ENCODE peak calls at places on chromosomes 1 and 21, in nine cellular contexts. V, Y, A, C, R, X, F, G and T are unnamed samples.

GRCh38 chr1:221462345-221462744 is 279.5 kb downstream of the DUSP10 start:
- DNase-seq in A (no peak), V (no peak), C (no peak), G (no peak), Y (no peak), X (no peak), F (no peak), R (no peak), T (no peak)

GRCh38 chr1:193427524-193427923 is 241.1 kb upstream of the B3GALT2 start:
- DNase-seq in R (no peak), Y (no peak), G (no peak), V (no peak), C (no peak), A (no peak), X (no peak), F (no peak), T (no peak)

GRCh38 chr21:31731112-31731801 is 661 bp downstream of the SCAF4 start:
- DNase-seq in R (peak), V (peak), A (peak), X (peak), F (no peak), G (no peak), Y (peak), C (peak), T (peak)

GRCh38 chr21:41932191-41932575 is 21.6 kb downstream of the C2CD2 start:
- DNase-seq in F (peak), C (no peak), X (no peak), R (no peak), V (no peak), Y (no peak), G (peak), A (no peak), T (peak)

GRCh38 chr1:50438945-50439344 is 15.7 kb upstream of the DMRTA2 start:
- DNase-seq in G (peak), X (no peak), A (no peak), Y (no peak), V (no peak), C (no peak), R (no peak), F (peak), T (no peak)

GRCh38 chr1:22591576-22591975 is 28.3 kb downstream of the EPHA8 start:
- DNase-seq in R (no peak), C (no peak), X (no peak), A (no peak), F (no peak), Y (no peak), V (no peak), G (no peak), T (no peak)

GRCh38 chr1:71303617-71304041 is 222.8 kb upstream of the ZRANB2 start:
- DNase-seq in A (no peak), V (no peak), F (no peak), X (no peak), R (no peak), C (no peak), G (no peak), Y (no peak), T (no peak)

GRCh38 chr21:33290441-33290840 is 24.3 kb downstream of the IL10RB start:
- DNase-seq in C (no peak), V (no peak), X (no peak), A (peak), Y (no peak), G (no peak), R (no peak), F (no peak), T (no peak)

GRCh38 chr21:34705032-34705431 is 36.2 kb downstream of the CLIC6 start:
- DNase-seq in V (peak), R (peak), Y (no peak), A (no peak), F (no peak), C (peak), G (no peak), X (no peak), T (no peak)

GRCh38 chr1:25616080-25616931 is at the start of gene MAN1C1:
- DNase-seq in Y (peak), X (peak), C (peak), F (peak), A (peak), R (peak), G (peak), V (peak), T (peak)
- TF ChIP-seq CTCF in Y (peak), X (peak), C (no peak), F (peak), A (peak), R (peak), G (no peak), V (no peak), T (peak)

DNA sequence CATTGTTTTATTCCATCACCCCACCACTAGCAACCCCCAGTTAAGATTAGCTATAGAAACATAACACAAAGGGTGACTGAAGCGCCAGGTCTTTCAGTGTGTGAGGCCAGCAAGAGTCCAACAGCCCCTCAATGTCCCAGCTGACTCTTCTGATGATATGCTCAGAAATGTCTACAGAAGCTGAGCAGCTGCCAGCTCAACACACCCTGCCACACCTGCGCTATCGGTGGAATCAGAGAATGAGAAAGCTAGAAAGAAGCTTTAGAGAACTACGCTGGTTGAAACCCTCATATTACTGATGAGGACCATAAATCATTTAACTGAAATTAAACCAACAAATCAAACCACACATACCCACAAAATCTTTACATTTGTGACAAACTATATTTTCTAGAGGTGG is 116.2 kb downstream of the SLC45A1 start:
- DNase-seq in F (no peak), R (no peak), V (no peak), X (no peak), G (no peak), C (no peak), A (no peak), Y (no peak), T (no peak)
- H3K27ac ChIP-seq in F (no peak), R (no peak), V (no peak), X (no peak), G (no peak), C (no peak), A (no peak), Y (no peak), T (no peak)

DNA sequence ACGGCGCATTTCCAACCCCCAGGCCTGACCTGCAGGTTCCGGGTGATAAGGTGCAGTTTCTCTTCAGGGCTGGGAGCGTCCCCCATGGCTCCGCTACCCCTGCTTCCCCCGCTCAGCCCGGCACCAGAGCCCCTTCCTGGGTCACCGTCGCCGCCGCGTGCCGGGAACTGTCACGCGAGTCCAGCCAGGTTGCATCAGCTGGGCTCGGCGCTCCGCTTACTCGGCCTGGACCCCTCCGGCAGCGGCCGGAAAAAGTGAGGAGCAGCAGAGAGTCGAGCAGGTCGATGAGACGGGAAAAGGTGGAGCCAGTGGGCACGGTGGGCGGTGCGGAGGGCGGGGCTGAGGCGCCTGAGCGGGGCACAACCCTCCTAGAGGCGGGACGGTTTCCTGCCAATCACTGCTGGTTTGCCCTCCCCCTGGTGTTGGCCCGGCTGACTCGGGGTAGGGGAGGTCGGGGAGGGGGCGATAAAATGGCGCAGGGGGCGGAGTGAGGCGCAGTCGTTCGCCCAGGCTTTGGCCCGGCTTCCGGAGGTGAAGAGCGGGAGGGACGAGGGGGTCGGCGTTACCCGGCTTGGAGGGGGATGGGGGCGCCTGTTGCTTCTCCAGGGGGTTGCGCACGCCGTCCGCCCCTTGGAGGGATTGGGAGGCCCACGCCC is at the start of the genes S100PBP and YARS1:
- DNase-seq in R (peak), C (peak), G (peak), X (peak), V (peak), Y (peak), A (peak), F (peak), T (peak)
- TF ChIP-seq POLR2A in R (no peak), C (peak), G (peak), X (peak), V (no peak), Y (peak), A (peak), F (peak), T (peak)

GRCh38 chr1:154607084-154607747 is 770 bp downstream of the ADAR start:
- DNase-seq in F (peak), R (no peak), Y (no peak), V (peak), X (no peak), A (no peak), G (peak), C (no peak), T (peak)
- TF ChIP-seq CTCF in F (no peak), R (no peak), Y (no peak), V (no peak), X (no peak), A (no peak), G (no peak), C (no peak), T (no peak)

GRCh38 chr1:91829293-91830153 is 56.4 kb downstream of the TGFBR3 start:
- DNase-seq in R (no peak), G (no peak), C (no peak), Y (no peak), V (no peak), X (no peak), F (no peak), A (no peak), T (no peak)

GRCh38 chr1:91826649-91827048 is 59.3 kb downstream of the TGFBR3 start:
- DNase-seq in R (no peak), A (no peak), G (no peak), Y (no peak), C (no peak), X (no peak), F (no peak), V (no peak), T (no peak)

GRCh38 chr1:91827094-91828006 is 58.6 kb downstream of the TGFBR3 start:
- DNase-seq in Y (peak), F (no peak), G (peak), R (no peak), C (peak), V (no peak), A (no peak), X (peak), T (no peak)

GRCh38 chr1:91828583-91829281 is 57.2 kb downstream of the TGFBR3 start:
- DNase-seq in F (no peak), R (no peak), A (no peak), G (no peak), Y (peak), V (no peak), X (no peak), C (no peak), T (no peak)

DNA sequence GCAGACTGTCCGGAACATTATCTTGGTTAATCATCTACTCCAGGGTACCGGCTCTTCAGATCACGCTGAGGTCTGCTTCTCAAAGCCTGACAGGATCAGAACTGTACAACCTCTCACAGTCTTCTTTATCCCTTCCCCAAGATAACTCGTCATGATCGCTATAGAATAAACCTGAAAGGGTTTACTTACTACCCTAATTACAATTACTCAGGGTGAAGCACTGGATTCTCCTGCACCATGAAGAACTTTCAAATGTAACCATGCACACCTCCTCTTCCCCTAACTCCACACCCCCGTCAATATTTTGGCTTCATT is 58.0 kb downstream of the TGFBR3 start:
- DNase-seq in C (no peak), X (no peak), Y (no peak), G (no peak), R (no peak), V (no peak), A (no peak), F (no peak), T (no peak)
- H3K27ac ChIP-seq in C (peak), X (peak), Y (peak), G (peak), R (no peak), V (no peak), A (no peak), F (no peak), T (no peak)

GRCh38 chr1:111204923-111205723 is 4.7 kb upstream of the DENND2D start:
- DNase-seq in Y (no peak), X (no peak), G (no peak), C (no peak), V (no peak), A (no peak), F (no peak), R (no peak), T (no peak)

GRCh38 chr1:111202707-111203623 is 2.5 kb upstream of the DENND2D start:
- DNase-seq in V (no peak), X (no peak), R (no peak), G (no peak), F (no peak), A (no peak), C (no peak), Y (no peak), T (no peak)

GRCh38 chr1:111205724-111206070 is 5.3 kb upstream of the DENND2D start:
- DNase-seq in F (peak), A (no peak), G (no peak), C (no peak), R (no peak), X (no peak), Y (no peak), V (no peak), T (no peak)

GRCh38 chr1:111203681-111204210 is 3.3 kb upstream of the DENND2D start:
- DNase-seq in Y (peak), V (peak), G (no peak), F (no peak), R (peak), X (peak), A (peak), C (peak), T (peak)

DNA sequence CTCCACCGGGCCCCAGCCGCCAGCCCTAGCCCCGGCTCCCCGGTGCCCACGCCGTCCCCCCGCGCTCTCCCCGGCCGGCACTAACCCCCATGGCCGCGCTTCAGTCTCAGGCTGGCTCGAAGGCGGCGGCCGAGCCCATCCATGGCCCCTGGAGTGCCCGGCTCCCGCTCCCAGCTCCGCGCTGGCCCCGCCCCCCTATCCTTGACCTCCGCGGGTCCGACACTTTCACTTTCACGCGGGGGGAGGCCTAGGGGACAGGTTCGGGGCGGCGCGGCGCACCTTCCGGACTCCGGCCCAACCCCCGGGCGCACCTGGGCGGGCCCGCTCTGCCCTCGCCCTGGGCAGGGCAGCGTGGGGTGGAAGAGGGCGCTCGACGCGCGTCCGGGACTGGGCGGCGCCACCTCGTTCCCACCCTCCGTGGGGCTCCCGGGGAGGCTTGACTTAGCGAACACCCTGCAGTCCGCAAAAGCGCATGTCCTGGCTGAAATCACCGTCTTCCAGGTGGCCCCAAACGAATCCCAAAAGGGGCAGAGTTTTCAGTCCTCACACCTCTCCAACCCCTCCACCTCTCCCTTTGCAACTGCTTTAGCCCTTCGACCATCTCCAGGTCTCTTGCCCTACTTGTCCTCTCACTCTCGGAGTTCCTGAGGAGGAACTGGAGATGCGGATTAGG is 3.9 kb upstream of the DENND2D start:
- DNase-seq in C (peak), Y (peak), X (peak), A (peak), R (no peak), G (peak), F (no peak), V (peak), T (peak)
- TF ChIP-seq POLR2A in C (peak), Y (peak), X (no peak), A (no peak), R (no peak), G (no peak), F (no peak), V (no peak), T (peak)

DNA sequence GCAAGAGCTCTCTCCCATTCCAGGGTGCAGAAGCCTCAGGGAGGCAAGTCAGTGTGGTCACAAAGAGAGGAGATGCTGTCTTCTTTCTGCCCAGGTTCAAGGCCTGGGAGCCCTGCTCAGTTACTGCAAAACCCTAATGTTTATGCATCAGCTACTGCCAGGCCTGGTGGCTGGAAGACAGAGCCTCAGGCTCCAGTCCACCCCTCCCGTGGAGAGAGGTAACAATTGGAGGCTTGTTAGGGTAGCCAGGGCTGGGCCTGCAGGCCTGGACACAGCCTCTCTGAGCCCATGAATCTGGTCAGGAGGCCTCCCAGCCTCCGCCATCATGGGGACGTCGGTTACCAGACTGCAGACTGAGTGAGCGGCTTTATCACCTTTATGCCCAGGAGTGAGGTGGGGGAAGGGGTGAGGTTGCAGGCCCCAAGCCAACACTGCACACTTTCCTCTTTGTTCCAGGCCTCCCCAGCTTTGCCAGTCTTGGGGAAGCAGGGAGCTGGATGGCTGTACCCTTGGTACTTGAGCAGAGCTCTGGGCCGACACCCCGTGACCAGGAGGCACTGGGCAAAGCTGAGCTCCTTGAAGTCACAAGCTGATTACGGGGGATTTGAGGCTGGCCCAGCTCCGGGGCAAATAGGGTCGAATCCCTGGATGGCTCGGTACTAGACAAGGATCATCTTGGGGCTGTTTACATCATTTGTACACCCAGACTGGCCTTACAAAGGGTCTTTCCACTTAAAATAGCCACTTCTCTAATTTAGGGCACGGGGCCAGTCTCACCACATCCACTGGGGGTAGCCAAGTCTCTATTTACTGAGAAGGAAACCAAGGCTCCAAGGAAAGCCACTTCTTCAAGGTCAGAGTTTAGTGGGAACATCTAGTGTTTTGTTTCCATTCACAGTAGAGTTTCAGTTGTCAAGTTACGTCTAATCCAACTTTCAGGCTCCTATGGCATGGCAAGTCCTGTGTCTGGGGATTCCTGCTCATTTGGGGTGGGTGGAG is 5.2 kb downstream of the SLC2A1 start:
- DNase-seq in G (peak), V (no peak), X (no peak), A (no peak), C (no peak), F (no peak), Y (no peak), R (no peak), T (no peak)
- TF ChIP-seq CTCF in G (no peak), V (no peak), X (no peak), A (no peak), C (no peak), F (no peak), Y (no peak), R (no peak), T (no peak)